ENCODE peak calls at places on chromosome 5, in six cellular contexts. R is heart left ventricle, C is testis, G is Peyer's patch, X is uterus, S is endothelial cell of umbilical vein. V is an unnamed sample.
A peak's percentile ranks its signal among the peaks of the same experiment; 100 is the strongest.

GRCh38 chr5:178790371-178790770 is 59.9 kb upstream of the ZNF354A start:
- DNase-seq in R (no peak), X (no peak), G (no peak), S (no peak), C (no peak), V (no peak)

GRCh38 chr5:153896701-153897100 is 142.0 kb downstream of the FAM114A2 start:
- DNase-seq in S (no peak), X (no peak), R (no peak), G (no peak), C (no peak), V (no peak)

GRCh38 chr5:123844873-123845272 is 332.9 kb downstream of the CSNK1G3 start:
- DNase-seq in C (no peak), R (no peak), G (no peak), S (no peak), X (no peak), V (no peak)

GRCh38 chr5:94376672-94377345 is 241.6 kb downstream of the KIAA0825 start:
- DNase-seq in S (no peak), R (no peak), G (no peak), C (no peak), X (no peak), V (no peak)

GRCh38 chr5:133423618-133424282 is 188.6 kb downstream of the FSTL4 start:
- DNase-seq in R (peak; percentile 69), C (peak; percentile 85), G (peak; percentile 82), S (peak; percentile 54), X (no peak), V (peak; percentile 49)

GRCh38 chr5:95760291-95761191 is 29.4 kb downstream of the RHOBTB3 start:
- DNase-seq in R (no peak), C (no peak), X (no peak), G (no peak), S (peak; percentile 78), V (peak; percentile 40)

GRCh38 chr5:111929892-111930291 is 172.9 kb upstream of the NREP start:
- DNase-seq in G (no peak), X (no peak), C (no peak), S (no peak), R (no peak), V (no peak)

GRCh38 chr5:160352308-160352707 is 18.1 kb downstream of the C1QTNF2 start:
- DNase-seq in S (no peak), G (no peak), X (no peak), C (no peak), R (no peak), V (no peak)

GRCh38 chr5:160315968-160316367 is 3.6 kb upstream of the CCNJL start:
- DNase-seq in X (no peak), R (no peak), C (no peak), S (peak; percentile 72), G (peak; percentile 78), V (peak; percentile 21)

GRCh38 chr5:115939059-115939458 is 23.2 kb upstream of the LVRN start:
- DNase-seq in G (no peak), R (no peak), X (no peak), S (no peak), C (no peak), V (no peak)

GRCh38 chr5:128965011-128965637 is at the start of gene SLC27A6:
- DNase-seq in C (peak; percentile 73), X (no peak), G (no peak), S (no peak), R (peak; percentile 63), V (peak; percentile 28)
- TF ChIP-seq POLR2A in C (no peak), X (no peak), G (no peak), S (no peak), R (no peak), V (no peak)

GRCh38 chr5:138033275-138033808 is 463 bp upstream of the FAM13B start:
- DNase-seq in R (no peak), G (no peak), X (no peak), S (no peak), C (peak; percentile 43), V (no peak)

GRCh38 chr5:138029944-138030343 is 2.9 kb downstream of the FAM13B start:
- DNase-seq in R (no peak), C (no peak), G (no peak), S (no peak), X (no peak), V (no peak)

GRCh38 chr5:138032028-138032571 is 779 bp downstream of the FAM13B start:
- DNase-seq in S (peak; percentile 71), R (peak; percentile 77), C (peak; percentile 73), G (peak; percentile 90), X (peak; percentile 51), V (peak; percentile 83)

GRCh38 chr5:138033916-138034315 is 1.0 kb upstream of the FAM13B start:
- DNase-seq in C (no peak), X (no peak), S (no peak), R (no peak), G (no peak), V (peak; percentile 33)

GRCh38 chr5:138032572-138033274 is at the start of gene FAM13B:
- DNase-seq in R (peak; percentile 85), X (peak; percentile 72), S (peak; percentile 80), G (peak; percentile 89), C (peak; percentile 81), V (peak; percentile 93)
- TF ChIP-seq POLR2A in R (peak; percentile 53), X (peak; percentile 44), S (peak; percentile 94), G (peak; percentile 60), C (no peak), V (peak; percentile 75)

DNA sequence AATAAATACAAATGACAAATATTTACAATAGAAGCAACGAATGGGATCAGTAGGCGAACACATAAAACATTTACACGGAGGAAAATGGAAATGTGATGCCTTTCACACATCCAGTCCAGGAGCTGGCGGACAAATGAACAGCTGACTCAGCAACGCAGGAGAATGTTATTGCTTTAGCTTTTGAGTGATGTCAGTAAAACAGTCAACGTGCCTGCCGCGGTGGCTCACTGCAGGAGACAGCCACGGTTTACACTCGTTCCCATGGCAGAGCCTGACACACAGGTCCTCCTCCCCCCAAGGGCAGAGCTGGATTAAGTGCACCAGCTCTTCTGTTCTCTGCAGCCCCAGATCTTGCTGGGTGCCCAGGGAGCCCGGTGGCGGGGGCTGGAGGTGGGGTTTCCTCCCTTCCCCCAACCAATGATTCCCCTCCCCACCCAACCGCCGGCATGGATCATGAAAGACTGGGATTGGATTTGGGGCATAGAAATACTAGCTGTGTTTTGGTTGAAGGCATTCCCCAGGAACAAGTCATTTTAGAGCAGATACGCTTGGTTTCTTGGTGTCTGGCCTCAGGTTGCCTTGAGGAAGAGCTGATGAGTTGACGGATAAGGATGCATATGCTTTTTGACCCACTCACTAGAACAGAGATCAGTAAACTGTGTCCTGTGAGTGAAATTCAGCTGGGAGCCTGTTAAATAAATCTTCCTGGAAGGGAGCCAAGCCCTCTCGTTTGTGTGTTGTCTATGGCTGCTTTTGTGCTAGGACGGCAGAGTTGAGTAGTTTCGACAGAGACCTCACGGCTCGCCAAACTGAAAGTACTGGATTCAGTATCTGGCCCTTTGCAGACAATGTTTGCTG is 12.5 kb downstream of the STC2 start:
- DNase-seq in G (no peak), C (peak; percentile 74), S (no peak), X (peak; percentile 46), R (peak; percentile 66), V (no peak)
- TF ChIP-seq POLR2A in G (no peak), C (no peak), S (no peak), X (no peak), R (no peak), V (no peak)

DNA sequence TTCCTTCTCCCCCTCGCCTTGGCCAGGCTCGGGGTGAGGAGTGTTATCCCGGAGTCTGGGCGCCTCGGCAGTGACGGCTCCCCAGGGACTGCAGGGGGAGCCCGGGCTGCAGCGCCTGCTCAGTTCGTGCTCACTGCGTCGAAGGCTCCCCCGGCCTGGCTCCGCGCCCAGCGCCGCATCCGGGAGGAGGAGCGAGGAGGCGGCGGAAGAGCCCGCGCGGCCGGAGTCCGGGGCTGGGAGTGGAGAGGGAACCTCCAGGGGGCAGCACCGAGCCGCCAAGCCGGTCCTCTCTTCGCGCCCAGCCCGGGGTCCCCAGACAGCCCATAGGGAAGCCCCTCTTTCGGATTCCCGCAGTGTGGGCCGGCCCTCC is 1.3 kb upstream of the EGR1 start:
- DNase-seq in C (peak; percentile 93), X (peak; percentile 94), R (peak; percentile 96), G (peak; percentile 96), S (peak; percentile 96), V (peak; percentile 95)
- TF ChIP-seq POLR2A in C (peak; percentile 10), X (peak; percentile 59), R (peak; percentile 73), G (peak; percentile 89), S (peak; percentile 68), V (no peak)

DNA sequence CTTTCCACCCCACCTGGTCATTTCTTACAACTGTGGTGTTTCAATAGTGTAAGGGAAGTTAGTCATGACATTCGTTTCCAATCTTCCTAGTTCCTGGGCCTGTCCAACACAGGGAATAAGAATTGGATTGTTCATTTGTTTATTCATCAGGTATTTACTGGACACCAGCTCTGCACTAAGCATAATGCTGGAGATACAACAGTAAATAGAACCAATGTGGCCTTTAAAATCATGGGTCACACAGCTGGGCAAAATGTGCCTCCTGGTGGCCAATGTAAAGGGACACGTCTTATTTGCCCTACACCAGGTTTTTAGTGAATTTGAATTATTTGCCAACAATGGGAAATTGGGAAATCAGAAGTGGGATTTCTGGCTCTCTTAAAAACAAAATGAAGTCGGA is 10.4 kb downstream of the ABLIM3 start:
- DNase-seq in G (no peak), C (no peak), S (peak; percentile 55), R (no peak), X (no peak), V (peak; percentile 38)
- TF ChIP-seq POLR2A in G (no peak), C (no peak), S (no peak), R (no peak), X (no peak), V (no peak)

GRCh38 chr5:139658928-139659667 is 10.9 kb downstream of the CXXC5 start:
- DNase-seq in S (peak; percentile 48), C (peak; percentile 66), G (no peak), X (peak; percentile 63), R (peak; percentile 71), V (peak; percentile 39)
- TF ChIP-seq POLR2A in S (no peak), C (no peak), G (no peak), X (no peak), R (peak; percentile 25), V (no peak)

GRCh38 chr5:128328479-128328878 is 209.6 kb downstream of the FBN2 start:
- DNase-seq in C (peak; percentile 45), R (no peak), G (no peak), S (no peak), X (no peak), V (no peak)

GRCh38 chr5:128329542-128329941 is 208.5 kb downstream of the FBN2 start:
- DNase-seq in C (no peak), G (no peak), S (no peak), X (no peak), R (no peak), V (no peak)

GRCh38 chr5:128327973-128328372 is 210.1 kb downstream of the FBN2 start:
- DNase-seq in S (no peak), X (no peak), R (no peak), G (no peak), C (no peak), V (no peak)

GRCh38 chr5:128334010-128334716 is 203.9 kb downstream of the FBN2 start:
- DNase-seq in S (no peak), R (no peak), C (no peak), G (no peak), X (no peak), V (no peak)

DNA sequence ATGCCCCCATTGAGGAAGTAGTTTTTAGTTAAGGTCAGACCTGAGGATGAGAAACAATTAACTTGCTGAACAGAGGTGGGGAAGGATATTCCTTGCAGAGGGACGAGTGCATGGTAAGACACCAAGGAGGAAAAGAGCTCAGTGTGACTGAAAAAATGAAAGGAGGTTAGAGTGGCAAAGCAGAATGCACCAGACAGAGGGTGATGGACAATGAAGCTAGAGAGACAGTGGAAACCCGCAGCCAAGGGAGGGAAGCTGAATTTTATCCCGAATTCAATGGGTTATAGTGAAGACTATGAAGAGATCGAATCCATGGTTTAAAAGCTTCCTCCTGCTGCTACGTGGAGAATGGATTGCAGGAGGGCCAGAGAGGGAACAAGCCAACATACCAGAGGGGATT is 206.8 kb downstream of the FBN2 start:
- DNase-seq in G (no peak), S (no peak), R (no peak), C (no peak), X (no peak), V (no peak)
- TF ChIP-seq POLR2A in G (no peak), S (no peak), R (no peak), C (no peak), X (no peak), V (no peak)